ENCODE peak calls at places on chromosomes 4 and X, in five cellular contexts. A, B, D, J and X are unnamed samples.

GRCh38 chr4:41483771-41484170 is 54.2 kb upstream of the LIMCH1 start:
- DNase-seq in J (no peak), B (no peak), D (no peak), A (no peak), X (no peak)

GRCh38 chrX:48896611-48897011 is 957 bp downstream of the TIMM17B start:
- DNase-seq in A (no peak), J (no peak), D (no peak), B (no peak), X (no peak)

GRCh38 chr4:80240976-80241375 is 25.5 kb upstream of the FGF5 start:
- DNase-seq in A (no peak), B (no peak), J (no peak), D (no peak), X (peak; percentile 47)

GRCh38 chr4:41542526-41543270 is 4.7 kb downstream of the LIMCH1 start:
- DNase-seq in A (no peak), B (no peak), D (no peak), J (no peak), X (no peak)

GRCh38 chr4:184815046-184815877 is 10.5 kb downstream of the ACSL1 start:
- DNase-seq in B (no peak), A (no peak), J (no peak), D (peak; percentile 33), X (peak; percentile 80)

GRCh38 chr4:69748176-69748575 is 12.2 kb downstream of the SULT1B1 start:
- DNase-seq in B (no peak), D (no peak), J (no peak), A (no peak), X (peak; percentile 56)

GRCh38 chr4:11487876-11488545 is 59.3 kb upstream of the HS3ST1 start:
- DNase-seq in A (no peak), J (no peak), B (peak; percentile 12), D (no peak), X (peak; percentile 31)

GRCh38 chrX:111098874-111099273 is 2.9 kb downstream of the PAK3 start:
- DNase-seq in B (no peak), A (peak; percentile 45), J (peak; percentile 67), D (no peak), X (peak; percentile 4)

GRCh38 chr4:173494013-173494970 is 35.7 kb downstream of the HAND2 start:
- DNase-seq in J (peak; percentile 76), B (no peak), D (no peak), A (no peak), X (peak; percentile 62)

GRCh38 chrX:20361081-20361889 is 94.6 kb upstream of the RPS6KA3 start:
- DNase-seq in B (no peak), J (no peak), D (no peak), A (no peak), X (peak; percentile 35)

GRCh38 chr4:7680106-7680505 is 245.4 kb upstream of the PSAPL1 start:
- DNase-seq in J (no peak), A (no peak), D (no peak), B (no peak), X (no peak)

GRCh38 chr4:100189820-100190642 is at the start of gene DDIT4L:
- DNase-seq in B (no peak), D (no peak), J (peak; percentile 24), A (no peak), X (peak; percentile 73)

GRCh38 chrX:26925088-26925487 is 538.1 kb downstream of the PPP4R3C start:
- DNase-seq in B (no peak), D (no peak), J (no peak), A (no peak), X (no peak)

GRCh38 chr4:150283689-150284088 is 205.4 kb downstream of the DCLK2 start:
- DNase-seq in A (no peak), D (no peak), B (no peak), J (no peak), X (peak; percentile 83)

GRCh38 chrX:2487366-2487765 is 13.4 kb downstream of the DHRSX start:
- DNase-seq in B (no peak), J (no peak), A (no peak), D (no peak), X (no peak)

GRCh38 chr4:123819362-123820035 is 422.9 kb downstream of the SPRY1 start:
- DNase-seq in A (no peak), J (no peak), B (no peak), D (no peak), X (no peak)

GRCh38 chrX:6667048-6667768 is 132.3 kb upstream of the VCX3A start:
- DNase-seq in B (no peak), D (no peak), A (no peak), J (no peak), X (no peak)

GRCh38 chr4:117700111-117700892 is 334.0 kb upstream of the NDST3 start:
- DNase-seq in J (no peak), A (no peak), D (no peak), B (no peak), X (no peak)

GRCh38 chr4:137601924-137602323 is 69.6 kb upstream of the PCDH18 start:
- DNase-seq in D (no peak), A (no peak), J (no peak), B (no peak), X (peak; percentile 39)

GRCh38 chrX:131202766-131203165 is 86.3 kb downstream of the IGSF1 start:
- DNase-seq in D (no peak), A (no peak), B (no peak), J (no peak), X (no peak)

GRCh38 chrX:33434256-33435092 is 223.1 kb upstream of the DMD start:
- DNase-seq in A (peak; percentile 7), D (no peak), J (peak; percentile 31), B (peak; percentile 50), X (peak; percentile 0)